ENCODE peak calls at places on chromosomes 13 and 19, in five cellular contexts. M is activated CD4-positive, CD25-positive, alpha-beta regulatory T cell; E is EH; K is pancreas; S is activated CD4-positive, alpha-beta T cell treated with anti-CD3 and anti-CD28 coated beads, Interleukin-2, amount 50 U/mL, for 1 hour. I is an unnamed sample.

GRCh38 chr13:48775804-48776203 is 122.1 kb downstream of the CYSLTR2 start:
- DNase-seq in K (no peak), S (no peak), E (peak; percentile 98), M (no peak), I (no peak)

GRCh38 chr13:69999875-70000274 is 107.8 kb upstream of the ATXN8OS start:
- DNase-seq in M (no peak), S (no peak), K (no peak), E (no peak), I (no peak)

GRCh38 chr19:16076154-16076957 is at the start of gene TPM4:
- DNase-seq in S (peak; percentile 78), E (peak; percentile 98), K (peak; percentile 85), M (peak; percentile 53), I (peak; percentile 24)

GRCh38 chr13:30978981-30979956 is 46.8 kb downstream of the TEX26 start:
- DNase-seq in M (no peak), S (peak; percentile 26), E (no peak), K (peak; percentile 40), I (no peak)

GRCh38 chr19:44847144-44848035 is 1.3 kb downstream of the NECTIN2 start:
- DNase-seq in M (no peak), S (no peak), K (peak; percentile 84), E (peak; percentile 74), I (peak; percentile 21)

GRCh38 chr19:18418034-18418724 is 1.0 kb upstream of the SSBP4 start:
- DNase-seq in S (no peak), M (no peak), K (peak; percentile 59), E (no peak), I (no peak)

GRCh38 chr13:33744589-33745369 is 73.2 kb upstream of the RFC3 start:
- DNase-seq in M (no peak), K (peak; percentile 51), E (peak; percentile 70), S (no peak), I (no peak)

GRCh38 chr19:53809518-53810186 is 14.5 kb downstream of the NLRP12 start:
- DNase-seq in K (no peak), S (no peak), M (no peak), E (no peak), I (no peak)

GRCh38 chr13:51644649-51645048 is 60.4 kb downstream of the WDFY2 start:
- DNase-seq in E (peak; percentile 43), K (no peak), M (no peak), S (no peak), I (no peak)

GRCh38 chr19:35266904-35267817 is 1.6 kb upstream of the USF2 start:
- DNase-seq in M (no peak), E (peak; percentile 48), K (peak; percentile 70), S (peak; percentile 51), I (peak; percentile 48)

GRCh38 chr19:9702186-9702585 is 27.3 kb upstream of the ZNF562 start:
- DNase-seq in E (no peak), M (no peak), S (no peak), K (no peak), I (no peak)

GRCh38 chr19:50803633-50804419 is 13.6 kb downstream of the ACP4 start:
- DNase-seq in E (peak; percentile 11), K (peak; percentile 55), S (no peak), M (no peak), I (no peak)